ENCODE peak calls at places on chromosomes 13 and 19, in five cellular contexts. K is fibroblast of pulmonary artery, P is AG04450, I is spleen, W is uterus. B is an unnamed sample.

GRCh38 chr19:40605201-40605971 is 4.2 kb downstream of the LTBP4 start:
- DNase-seq in K (peak; percentile 55), P (no peak), I (peak; percentile 95), W (peak; percentile 75), B (peak; percentile 84)

GRCh38 chr13:113646921-113647340 is 11.1 kb downstream of the ATP4B start:
- DNase-seq in K (no peak), P (no peak), I (peak; percentile 74), W (peak; percentile 9), B (no peak)

GRCh38 chr13:42836930-42837329 is 55.5 kb downstream of the FAM216B start:
- DNase-seq in K (peak; percentile 78), P (no peak), I (no peak), W (no peak), B (no peak)

GRCh38 chr19:7871280-7871529 is 3.0 kb downstream of the PRR36 start:
- DNase-seq in K (no peak), P (no peak), I (no peak), W (no peak), B (no peak)

GRCh38 chr19:4086336-4086953 is 19.7 kb upstream of the ZBTB7A start:
- DNase-seq in K (no peak), P (no peak), I (peak; percentile 68), W (no peak), B (no peak)

GRCh38 chr19:38538793-38539528 is 78.8 kb downstream of the MAP4K1 start:
- DNase-seq in K (no peak), P (no peak), I (no peak), W (no peak), B (no peak)

GRCh38 chr19:53981408-53981998 is 9.9 kb upstream of the CACNG6 start:
- DNase-seq in K (no peak), P (no peak), I (no peak), W (no peak), B (no peak)

GRCh38 chr19:597406-598315 is 8.0 kb downstream of the HCN2 start:
- DNase-seq in K (no peak), P (no peak), I (no peak), W (no peak), B (no peak)

GRCh38 chr19:16587031-16588023 is 15.1 kb upstream of the SLC35E1 start:
- DNase-seq in K (peak; percentile 30), P (no peak), I (peak; percentile 94), W (no peak), B (peak; percentile 44)

GRCh38 chr13:108249150-108249549 is 20.4 kb upstream of the TNFSF13B start:
- DNase-seq in K (no peak), P (no peak), I (no peak), W (no peak), B (no peak)

GRCh38 chr13:111177081-111177711 is 62.1 kb downstream of the ARHGEF7 start:
- DNase-seq in K (peak; percentile 90), P (no peak), I (peak; percentile 88), W (no peak), B (no peak)

GRCh38 chr19:12800873-12801465 is 631 bp downstream of the PRDX2 start:
- DNase-seq in K (no peak), P (no peak), I (peak; percentile 84), W (no peak), B (no peak)

GRCh38 chr13:97539651-97540230 is 105.8 kb downstream of the RAP2A start:
- DNase-seq in K (peak; percentile 48), P (no peak), I (no peak), W (no peak), B (no peak)

GRCh38 chr13:37708101-37708500 is 109.5 kb upstream of the POSTN start:
- DNase-seq in K (no peak), P (no peak), I (no peak), W (no peak), B (no peak)

GRCh38 chr13:27172495-27172842 is 858 bp upstream of the USP12 start:
- DNase-seq in K (peak; percentile 72), P (no peak), I (no peak), W (no peak), B (no peak)

GRCh38 chr19:29812080-29812880 is 489 bp downstream of the CCNE1 start:
- DNase-seq in K (no peak), P (no peak), I (peak; percentile 89), W (no peak), B (no peak)

GRCh38 chr13:75931116-75931515 is 295.0 kb downstream of the LMO7 start:
- DNase-seq in K (no peak), P (no peak), I (no peak), W (no peak), B (no peak)

GRCh38 chr13:99628442-99628841 is 127.2 kb downstream of the TM9SF2 start:
- DNase-seq in K (no peak), P (no peak), I (no peak), W (no peak), B (no peak)

GRCh38 chr19:38231918-38232317 is 7.9 kb upstream of the DPF1 start:
- DNase-seq in K (no peak), P (no peak), I (no peak), W (no peak), B (no peak)

GRCh38 chr19:29385191-29385795 is 140.5 kb upstream of the VSTM2B start:
- DNase-seq in K (no peak), P (no peak), I (peak; percentile 40), W (no peak), B (no peak)

GRCh38 chr13:70964124-70964523 is 855.9 kb upstream of the KLHL1 start:
- DNase-seq in K (peak; percentile 13), P (no peak), I (no peak), W (no peak), B (no peak)

GRCh38 chr13:99237981-99238662 is 20.1 kb downstream of the GPR18 start:
- DNase-seq in K (no peak), P (no peak), I (no peak), W (no peak), B (no peak)

GRCh38 chr19:6790194-6791128 is 18.0 kb downstream of the VAV1 start:
- DNase-seq in K (no peak), P (no peak), I (no peak), W (no peak), B (no peak)

GRCh38 chr13:51556740-51557139 is 27.5 kb upstream of the WDFY2 start:
- DNase-seq in K (no peak), P (no peak), I (no peak), W (no peak), B (no peak)

GRCh38 chr13:97191615-97192014 is 30.5 kb upstream of the MBNL2 start:
- DNase-seq in K (no peak), P (no peak), I (no peak), W (no peak), B (no peak)

GRCh38 chr19:46728693-46729339 is 11.9 kb upstream of the PRKD2 start:
- DNase-seq in K (peak; percentile 70), P (no peak), I (peak; percentile 97), W (peak; percentile 75), B (peak; percentile 69)

GRCh38 chr13:23506821-23507210 is 63.4 kb upstream of the TNFRSF19 start:
- DNase-seq in K (peak; percentile 94), P (peak; percentile 62), I (no peak), W (no peak), B (no peak)

GRCh38 chr19:8473652-8474476 is 28.6 kb downstream of the PRAM1 start:
- DNase-seq in K (no peak), P (no peak), I (no peak), W (no peak), B (no peak)

GRCh38 chr13:74891610-74892009 is 590.4 kb downstream of the TBC1D4 start:
- DNase-seq in K (peak; percentile 76), P (peak; percentile 13), I (no peak), W (no peak), B (no peak)

GRCh38 chr19:2700660-2701360 is 1.7 kb downstream of the GNG7 start:
- DNase-seq in K (no peak), P (no peak), I (peak; percentile 70), W (no peak), B (no peak)

GRCh38 chr19:58428617-58429016 is 11.3 kb downstream of the ZNF132 start:
- DNase-seq in K (no peak), P (no peak), I (no peak), W (no peak), B (no peak)

GRCh38 chr19:58434217-58434616 is 5.7 kb downstream of the ZNF132 start:
- DNase-seq in K (peak; percentile 31), P (no peak), I (no peak), W (no peak), B (no peak)

DNA sequence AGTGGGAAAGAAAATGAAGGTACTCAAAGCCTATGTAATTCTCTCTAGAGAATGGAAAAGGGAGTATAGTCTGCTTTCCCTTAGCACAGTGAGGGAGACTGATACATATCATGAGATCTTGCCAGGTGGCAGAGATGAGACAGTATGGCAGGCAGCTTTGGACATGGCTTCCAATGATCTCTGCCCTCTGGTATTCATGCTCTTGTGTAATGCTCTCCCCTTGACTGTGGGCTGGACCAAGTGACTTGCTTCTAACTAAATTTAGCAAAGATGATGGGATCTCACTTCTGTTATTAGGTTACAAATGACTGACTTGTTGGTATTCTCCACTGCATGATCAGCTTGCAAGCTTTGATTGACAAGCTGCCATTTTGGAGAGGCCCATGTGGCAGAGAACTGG is 10.2 kb downstream of the ZNF132 start:
- DNase-seq in K (no peak), P (no peak), I (no peak), W (no peak), B (no peak)
- H3K4me3 ChIP-seq in K (no peak overlapping the region), P (no peak overlapping the region), I (no peak overlapping the region), W (no peak overlapping the region), B (no peak overlapping the region)

GRCh38 chr13:80469841-80470378 is 129.0 kb upstream of the SPRY2 start:
- DNase-seq in K (peak; percentile 98), P (no peak), I (no peak), W (peak; percentile 79), B (peak; percentile 59)
- H3K4me3 ChIP-seq in K (no peak overlapping the region), P (no peak overlapping the region), I (no peak overlapping the region), W (no peak overlapping the region), B (no peak overlapping the region)

GRCh38 chr19:55193481-55193880 is 13.4 kb upstream of the SYT5 start:
- DNase-seq in K (no peak), P (no peak), I (no peak), W (no peak), B (no peak)

GRCh38 chr19:55186080-55186479 is 6.0 kb upstream of the SYT5 start:
- DNase-seq in K (no peak), P (no peak), I (no peak), W (no peak), B (no peak)

GRCh38 chr19:55188620-55189019 is 8.5 kb upstream of the SYT5 start:
- DNase-seq in K (peak; percentile 53), P (no peak), I (no peak), W (no peak), B (no peak)

DNA sequence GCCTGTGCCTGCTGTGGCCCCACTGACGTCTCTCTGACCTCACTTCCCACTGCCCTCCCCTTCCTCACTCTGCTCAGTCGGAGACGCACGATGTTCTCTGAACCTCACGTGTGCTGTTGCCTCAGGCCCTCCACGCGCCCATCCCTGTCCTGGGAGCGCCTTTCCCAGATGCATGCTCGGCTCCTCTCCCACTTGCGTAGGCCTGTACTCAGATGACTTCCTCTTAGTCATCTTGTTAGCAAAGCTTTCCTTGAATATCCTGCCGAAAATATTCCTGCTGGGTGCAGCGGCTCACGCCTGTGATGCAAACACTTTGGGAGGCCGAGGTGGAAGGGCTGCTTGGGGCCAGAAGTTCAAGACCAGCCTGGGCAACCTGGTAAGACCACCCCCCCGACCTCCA is 9.3 kb upstream of the SYT5 start:
- DNase-seq in K (peak; percentile 99), P (peak; percentile 73), I (no peak), W (peak; percentile 52), B (no peak)
- H3K4me3 ChIP-seq in K (no peak overlapping the region), P (no peak overlapping the region), I (no peak overlapping the region), W (no peak overlapping the region), B (no peak overlapping the region)

GRCh38 chr19:18434411-18435184 is 3.3 kb downstream of the ISYNA1 start:
- DNase-seq in K (no peak), P (no peak), I (no peak), W (no peak), B (no peak)
- H3K4me3 ChIP-seq in K (no peak overlapping the region), P (peak overlapping the region; percentile 32), I (peak overlapping the region; percentile 58), W (peak overlapping the region; percentile 41), B (no peak overlapping the region)

B was measured in lung.